ENCODE peak calls at places on chromosome 3, in nine cellular contexts. A is amygdala; H is NCI-H1930; R is adrenal gland; O is T-cell; J is left cardiac atrium; V is activated T-helper 1 cell treated with anti-CD3 and anti-CD28 coated beads, Interleukin-2, amount 50 U/mL, for 16 hours; F is effector memory CD8-positive, alpha-beta T cell; X is NCI-H460. T is an unnamed sample.

GRCh38 chr3:18795078-18795477 is 353.2 kb upstream of the KCNH8 start:
- DNase-seq in A (no peak), H (no peak), R (no peak), O (no peak), J (no peak), V (no peak), F (no peak), X (no peak), T (no peak)

GRCh38 chr3:57951106-57951882 is 56.9 kb upstream of the FLNB start:
- DNase-seq in A (no peak), H (no peak), R (peak), O (no peak), J (peak), V (no peak), F (no peak), X (peak), T (no peak)

GRCh38 chr3:57682284-57682683 is 10.6 kb downstream of the DENND6A start:
- DNase-seq in A (no peak), H (no peak), R (no peak), O (no peak), J (no peak), V (no peak), F (no peak), X (no peak), T (no peak)

GRCh38 chr3:56137406-56137805 is 330.9 kb downstream of the ERC2 start:
- DNase-seq in A (no peak), H (no peak), R (no peak), O (no peak), J (no peak), V (no peak), F (no peak), X (no peak), T (peak)

GRCh38 chr3:160471892-160472291 is 22.3 kb upstream of the TRIM59 start:
- DNase-seq in A (no peak), H (no peak), R (no peak), O (no peak), J (no peak), V (no peak), F (no peak), X (no peak), T (no peak)

GRCh38 chr3:72380711-72381508 is 467.3 kb downstream of the SHQ1 start:
- DNase-seq in A (no peak), H (no peak), R (no peak), O (no peak), J (no peak), V (no peak), F (no peak), X (no peak), T (peak)

GRCh38 chr3:18987070-18987469 is 161.2 kb upstream of the KCNH8 start:
- DNase-seq in A (no peak), H (no peak), R (no peak), O (no peak), J (no peak), V (no peak), F (no peak), X (no peak), T (no peak)

GRCh38 chr3:101702726-101703125 is 16.2 kb upstream of the RPL24 start:
- DNase-seq in A (no peak), H (no peak), R (no peak), O (no peak), J (no peak), V (no peak), F (no peak), X (no peak), T (no peak)

GRCh38 chr3:26915208-26915607 is 292.6 kb downstream of the LRRC3B start:
- DNase-seq in A (no peak), H (no peak), R (no peak), O (no peak), J (no peak), V (no peak), F (no peak), X (no peak), T (no peak)

GRCh38 chr3:16254933-16255725 is 9.6 kb downstream of the DPH3 start:
- DNase-seq in A (no peak), H (no peak), R (no peak), O (no peak), J (no peak), V (no peak), F (no peak), X (no peak), T (no peak)